ENCODE peak calls at places on chromosomes 11 and 22, in eight cellular contexts. One of them, this sample, is unnamed.

GRCh38 chr11:18865261-18865660 is 73.7 kb upstream of the PTPN5 start:
- ATAC-seq in Panc1: no peak
- ATAC-seq in pancreas: no peak
- ATAC-seq in A549: peak; percentile 43
- ATAC-seq in RWPE2: no peak
- ATAC-seq in foreskin keratinocyte: no peak
- ATAC-seq in CD4-positive, CD25-positive, alpha-beta regulatory T cell: no peak
- ATAC-seq in heart right ventricle: no peak
- ATAC-seq in this sample: no peak

GRCh38 chr11:763073-763463 is 14.2 kb downstream of the GATD1 start:
- ATAC-seq in Panc1: no peak
- ATAC-seq in pancreas: peak; percentile 6
- ATAC-seq in A549: no peak
- ATAC-seq in RWPE2: peak; percentile 51
- ATAC-seq in foreskin keratinocyte: peak; percentile 64
- ATAC-seq in CD4-positive, CD25-positive, alpha-beta regulatory T cell: no peak
- ATAC-seq in heart right ventricle: no peak
- ATAC-seq in this sample: no peak

GRCh38 chr11:125479113-125479512 is 17.0 kb downstream of the FEZ1 start:
- ATAC-seq in Panc1: no peak
- ATAC-seq in pancreas: no peak
- ATAC-seq in A549: no peak
- ATAC-seq in RWPE2: no peak
- ATAC-seq in foreskin keratinocyte: no peak
- ATAC-seq in CD4-positive, CD25-positive, alpha-beta regulatory T cell: no peak
- ATAC-seq in heart right ventricle: no peak
- ATAC-seq in this sample: no peak

GRCh38 chr11:399731-400211 is 5.8 kb downstream of the PKP3 start:
- ATAC-seq in Panc1: no peak
- ATAC-seq in pancreas: no peak
- ATAC-seq in A549: no peak
- ATAC-seq in RWPE2: no peak
- ATAC-seq in foreskin keratinocyte: no peak
- ATAC-seq in CD4-positive, CD25-positive, alpha-beta regulatory T cell: no peak
- ATAC-seq in heart right ventricle: no peak
- ATAC-seq in this sample: no peak

GRCh38 chr11:37503411-37504065 is 905.5 kb upstream of the RAG2 start:
- ATAC-seq in Panc1: peak; percentile 43
- ATAC-seq in pancreas: no peak
- ATAC-seq in A549: no peak
- ATAC-seq in RWPE2: no peak
- ATAC-seq in foreskin keratinocyte: no peak
- ATAC-seq in CD4-positive, CD25-positive, alpha-beta regulatory T cell: no peak
- ATAC-seq in heart right ventricle: no peak
- ATAC-seq in this sample: peak; percentile 28

GRCh38 chr11:128599729-128600128 is 12.4 kb upstream of the ETS1 start:
- ATAC-seq in Panc1: no peak
- ATAC-seq in pancreas: no peak
- ATAC-seq in A549: no peak
- ATAC-seq in RWPE2: peak; percentile 69
- ATAC-seq in foreskin keratinocyte: peak; percentile 60
- ATAC-seq in CD4-positive, CD25-positive, alpha-beta regulatory T cell: no peak
- ATAC-seq in heart right ventricle: no peak
- ATAC-seq in this sample: no peak

GRCh38 chr11:110645253-110645652 is 67.0 kb downstream of the ARHGAP20 start:
- ATAC-seq in Panc1: no peak
- ATAC-seq in pancreas: no peak
- ATAC-seq in A549: no peak
- ATAC-seq in RWPE2: no peak
- ATAC-seq in foreskin keratinocyte: no peak
- ATAC-seq in CD4-positive, CD25-positive, alpha-beta regulatory T cell: no peak
- ATAC-seq in heart right ventricle: no peak
- ATAC-seq in this sample: no peak

GRCh38 chr11:2351701-2352100 is 25.4 kb upstream of the CD81 start:
- ATAC-seq in Panc1: no peak
- ATAC-seq in pancreas: no peak
- ATAC-seq in A549: no peak
- ATAC-seq in RWPE2: no peak
- ATAC-seq in foreskin keratinocyte: no peak
- ATAC-seq in CD4-positive, CD25-positive, alpha-beta regulatory T cell: no peak
- ATAC-seq in heart right ventricle: no peak
- ATAC-seq in this sample: no peak

GRCh38 chr11:13183094-13183825 is 94.3 kb upstream of the BMAL1 start:
- ATAC-seq in Panc1: peak; percentile 78
- ATAC-seq in pancreas: peak; percentile 89
- ATAC-seq in A549: peak; percentile 85
- ATAC-seq in RWPE2: peak; percentile 82
- ATAC-seq in foreskin keratinocyte: peak; percentile 50
- ATAC-seq in CD4-positive, CD25-positive, alpha-beta regulatory T cell: no peak
- ATAC-seq in heart right ventricle: peak; percentile 69
- ATAC-seq in this sample: peak; percentile 94

GRCh38 chr11:119712459-119713360 is 16.3 kb downstream of the NECTIN1 start:
- ATAC-seq in Panc1: no peak
- ATAC-seq in pancreas: peak; percentile 63
- ATAC-seq in A549: no peak
- ATAC-seq in RWPE2: no peak
- ATAC-seq in foreskin keratinocyte: no peak
- ATAC-seq in CD4-positive, CD25-positive, alpha-beta regulatory T cell: no peak
- ATAC-seq in heart right ventricle: no peak
- ATAC-seq in this sample: no peak

GRCh38 chr11:66116576-66117361 is 46.7 kb downstream of the PACS1 start:
- ATAC-seq in Panc1: no peak
- ATAC-seq in pancreas: no peak
- ATAC-seq in A549: no peak
- ATAC-seq in RWPE2: no peak
- ATAC-seq in foreskin keratinocyte: no peak
- ATAC-seq in CD4-positive, CD25-positive, alpha-beta regulatory T cell: no peak
- ATAC-seq in heart right ventricle: no peak
- ATAC-seq in this sample: no peak

GRCh38 chr11:75639752-75640151 is 29.1 kb downstream of the MAP6 start:
- ATAC-seq in Panc1: peak; percentile 26
- ATAC-seq in pancreas: peak; percentile 93
- ATAC-seq in A549: peak; percentile 43
- ATAC-seq in RWPE2: no peak
- ATAC-seq in foreskin keratinocyte: no peak
- ATAC-seq in CD4-positive, CD25-positive, alpha-beta regulatory T cell: no peak
- ATAC-seq in heart right ventricle: peak; percentile 93
- ATAC-seq in this sample: peak; percentile 91

GRCh38 chr22:18021431-18021830 is 2.9 kb downstream of the MICAL3 start:
- ATAC-seq in Panc1: no peak
- ATAC-seq in pancreas: no peak
- ATAC-seq in A549: no peak
- ATAC-seq in RWPE2: peak; percentile 40
- ATAC-seq in foreskin keratinocyte: peak; percentile 56
- ATAC-seq in CD4-positive, CD25-positive, alpha-beta regulatory T cell: no peak
- ATAC-seq in heart right ventricle: no peak
- ATAC-seq in this sample: no peak

GRCh38 chr11:122778148-122778547 is 60.2 kb upstream of the CRTAM start:
- ATAC-seq in Panc1: no peak
- ATAC-seq in pancreas: no peak
- ATAC-seq in A549: no peak
- ATAC-seq in RWPE2: no peak
- ATAC-seq in foreskin keratinocyte: peak; percentile 52
- ATAC-seq in CD4-positive, CD25-positive, alpha-beta regulatory T cell: no peak
- ATAC-seq in heart right ventricle: no peak
- ATAC-seq in this sample: no peak

GRCh38 chr11:34013893-34014571 is 37.5 kb upstream of the CAPRIN1 start:
- ATAC-seq in Panc1: no peak
- ATAC-seq in pancreas: no peak
- ATAC-seq in A549: no peak
- ATAC-seq in RWPE2: no peak
- ATAC-seq in foreskin keratinocyte: no peak
- ATAC-seq in CD4-positive, CD25-positive, alpha-beta regulatory T cell: no peak
- ATAC-seq in heart right ventricle: no peak
- ATAC-seq in this sample: no peak

GRCh38 chr11:65290448-65291165 is 24.1 kb upstream of the CDC42EP2 start:
- ATAC-seq in Panc1: no peak
- ATAC-seq in pancreas: peak; percentile 94
- ATAC-seq in A549: no peak
- ATAC-seq in RWPE2: peak; percentile 28
- ATAC-seq in foreskin keratinocyte: no peak
- ATAC-seq in CD4-positive, CD25-positive, alpha-beta regulatory T cell: peak; percentile 52
- ATAC-seq in heart right ventricle: peak; percentile 94
- ATAC-seq in this sample: peak; percentile 52

GRCh38 chr11:72863091-72863490 is 48.9 kb downstream of the ATG16L2 start:
- ATAC-seq in Panc1: no peak
- ATAC-seq in pancreas: no peak
- ATAC-seq in A549: no peak
- ATAC-seq in RWPE2: no peak
- ATAC-seq in foreskin keratinocyte: no peak
- ATAC-seq in CD4-positive, CD25-positive, alpha-beta regulatory T cell: no peak
- ATAC-seq in heart right ventricle: no peak
- ATAC-seq in this sample: no peak

GRCh38 chr11:117842131-117842941 is 17.8 kb upstream of the FXYD2 start:
- ATAC-seq in Panc1: no peak
- ATAC-seq in pancreas: peak; percentile 59
- ATAC-seq in A549: no peak
- ATAC-seq in RWPE2: no peak
- ATAC-seq in foreskin keratinocyte: no peak
- ATAC-seq in CD4-positive, CD25-positive, alpha-beta regulatory T cell: no peak
- ATAC-seq in heart right ventricle: peak; percentile 29
- ATAC-seq in this sample: no peak

GRCh38 chr22:19709063-19709769 is 5.1 kb upstream of the SEPTIN5 start:
- ATAC-seq in Panc1: no peak
- ATAC-seq in pancreas: no peak
- ATAC-seq in A549: no peak
- ATAC-seq in RWPE2: no peak
- ATAC-seq in foreskin keratinocyte: no peak
- ATAC-seq in CD4-positive, CD25-positive, alpha-beta regulatory T cell: no peak
- ATAC-seq in heart right ventricle: peak; percentile 43
- ATAC-seq in this sample: no peak

GRCh38 chr11:64793271-64794160 is 9.5 kb downstream of the MAP4K2 start:
- ATAC-seq in Panc1: no peak
- ATAC-seq in pancreas: no peak
- ATAC-seq in A549: no peak
- ATAC-seq in RWPE2: no peak
- ATAC-seq in foreskin keratinocyte: no peak
- ATAC-seq in CD4-positive, CD25-positive, alpha-beta regulatory T cell: no peak
- ATAC-seq in heart right ventricle: peak; percentile 26
- ATAC-seq in this sample: no peak

GRCh38 chr11:130159657-130160459 is at the start of gene ST14:
- ATAC-seq in Panc1: peak; percentile 34
- ATAC-seq in pancreas: peak; percentile 85
- ATAC-seq in A549: no peak
- ATAC-seq in RWPE2: peak; percentile 84
- ATAC-seq in foreskin keratinocyte: peak; percentile 82
- ATAC-seq in CD4-positive, CD25-positive, alpha-beta regulatory T cell: no peak
- ATAC-seq in heart right ventricle: no peak
- ATAC-seq in this sample: no peak

GRCh38 chr11:68810164-68810563 is 31.6 kb downstream of the CPT1A start:
- ATAC-seq in Panc1: peak; percentile 35
- ATAC-seq in pancreas: peak; percentile 92
- ATAC-seq in A549: no peak
- ATAC-seq in RWPE2: no peak
- ATAC-seq in foreskin keratinocyte: no peak
- ATAC-seq in CD4-positive, CD25-positive, alpha-beta regulatory T cell: no peak
- ATAC-seq in heart right ventricle: peak; percentile 82
- ATAC-seq in this sample: no peak

GRCh38 chr11:71940561-71941219 is 11.8 kb downstream of the RNF121 start:
- ATAC-seq in Panc1: no peak
- ATAC-seq in pancreas: no peak
- ATAC-seq in A549: no peak
- ATAC-seq in RWPE2: no peak
- ATAC-seq in foreskin keratinocyte: no peak
- ATAC-seq in CD4-positive, CD25-positive, alpha-beta regulatory T cell: no peak
- ATAC-seq in heart right ventricle: no peak
- ATAC-seq in this sample: no peak

GRCh38 chr11:130849215-130849568 is 67.1 kb downstream of the SNX19 start:
- ATAC-seq in Panc1: no peak
- ATAC-seq in pancreas: no peak
- ATAC-seq in A549: no peak
- ATAC-seq in RWPE2: no peak
- ATAC-seq in foreskin keratinocyte: peak; percentile 43
- ATAC-seq in CD4-positive, CD25-positive, alpha-beta regulatory T cell: no peak
- ATAC-seq in heart right ventricle: no peak
- ATAC-seq in this sample: peak; percentile 68

GRCh38 chr11:18600915-18601569 is 1.5 kb downstream of the MISFA start:
- ATAC-seq in Panc1: no peak
- ATAC-seq in pancreas: no peak
- ATAC-seq in A549: no peak
- ATAC-seq in RWPE2: no peak
- ATAC-seq in foreskin keratinocyte: no peak
- ATAC-seq in CD4-positive, CD25-positive, alpha-beta regulatory T cell: no peak
- ATAC-seq in heart right ventricle: peak; percentile 46
- ATAC-seq in this sample: no peak

GRCh38 chr11:68340784-68341556 is 28.6 kb downstream of the LRP5 start:
- ATAC-seq in Panc1: peak; percentile 13
- ATAC-seq in pancreas: no peak
- ATAC-seq in A549: peak; percentile 38
- ATAC-seq in RWPE2: peak; percentile 17
- ATAC-seq in foreskin keratinocyte: no peak
- ATAC-seq in CD4-positive, CD25-positive, alpha-beta regulatory T cell: peak; percentile 30
- ATAC-seq in heart right ventricle: no peak
- ATAC-seq in this sample: no peak

GRCh38 chr11:76837696-76838421 is 22.9 kb upstream of the ACER3 start:
- ATAC-seq in Panc1: no peak
- ATAC-seq in pancreas: peak; percentile 16
- ATAC-seq in A549: no peak
- ATAC-seq in RWPE2: no peak
- ATAC-seq in foreskin keratinocyte: no peak
- ATAC-seq in CD4-positive, CD25-positive, alpha-beta regulatory T cell: no peak
- ATAC-seq in heart right ventricle: peak; percentile 18
- ATAC-seq in this sample: no peak

GRCh38 chr22:23804781-23805291 is 18.1 kb downstream of the SMARCB1 start:
- ATAC-seq in Panc1: no peak
- ATAC-seq in pancreas: no peak
- ATAC-seq in A549: no peak
- ATAC-seq in RWPE2: no peak
- ATAC-seq in foreskin keratinocyte: no peak
- ATAC-seq in CD4-positive, CD25-positive, alpha-beta regulatory T cell: no peak
- ATAC-seq in heart right ventricle: no peak
- ATAC-seq in this sample: no peak

GRCh38 chr22:36384766-36385400 is 2.9 kb downstream of the MYH9 start:
- ATAC-seq in Panc1: no peak
- ATAC-seq in pancreas: no peak
- ATAC-seq in A549: no peak
- ATAC-seq in RWPE2: no peak
- ATAC-seq in foreskin keratinocyte: no peak
- ATAC-seq in CD4-positive, CD25-positive, alpha-beta regulatory T cell: no peak
- ATAC-seq in heart right ventricle: no peak
- ATAC-seq in this sample: no peak

GRCh38 chr11:33868646-33869461 is 23.0 kb downstream of the LMO2 start:
- ATAC-seq in Panc1: peak; percentile 53
- ATAC-seq in pancreas: peak; percentile 55
- ATAC-seq in A549: peak; percentile 37
- ATAC-seq in RWPE2: peak; percentile 35
- ATAC-seq in foreskin keratinocyte: peak; percentile 16
- ATAC-seq in CD4-positive, CD25-positive, alpha-beta regulatory T cell: no peak
- ATAC-seq in heart right ventricle: no peak
- ATAC-seq in this sample: no peak

GRCh38 chr22:40212126-40212525 is 34.4 kb downstream of the TNRC6B start:
- ATAC-seq in Panc1: no peak
- ATAC-seq in pancreas: no peak
- ATAC-seq in A549: no peak
- ATAC-seq in RWPE2: no peak
- ATAC-seq in foreskin keratinocyte: no peak
- ATAC-seq in CD4-positive, CD25-positive, alpha-beta regulatory T cell: no peak
- ATAC-seq in heart right ventricle: peak; percentile 65
- ATAC-seq in this sample: no peak

GRCh38 chr11:117197516-117198456 is 1.4 kb upstream of the TAGLN start:
- ATAC-seq in Panc1: no peak
- ATAC-seq in pancreas: peak; percentile 10
- ATAC-seq in A549: no peak
- ATAC-seq in RWPE2: no peak
- ATAC-seq in foreskin keratinocyte: peak; percentile 6
- ATAC-seq in CD4-positive, CD25-positive, alpha-beta regulatory T cell: no peak
- ATAC-seq in heart right ventricle: no peak
- ATAC-seq in this sample: no peak

GRCh38 chr22:30628491-30628890 is 7.1 kb upstream of the SLC35E4 start:
- ATAC-seq in Panc1: no peak
- ATAC-seq in pancreas: no peak
- ATAC-seq in A549: no peak
- ATAC-seq in RWPE2: no peak
- ATAC-seq in foreskin keratinocyte: no peak
- ATAC-seq in CD4-positive, CD25-positive, alpha-beta regulatory T cell: no peak
- ATAC-seq in heart right ventricle: no peak
- ATAC-seq in this sample: peak; percentile 40

GRCh38 chr22:22692707-22693530 is 48.5 kb downstream of the GGTLC2 start:
- ATAC-seq in Panc1: peak; percentile 56
- ATAC-seq in pancreas: peak; percentile 92
- ATAC-seq in A549: peak; percentile 87
- ATAC-seq in RWPE2: peak; percentile 71
- ATAC-seq in foreskin keratinocyte: peak; percentile 49
- ATAC-seq in CD4-positive, CD25-positive, alpha-beta regulatory T cell: no peak
- ATAC-seq in heart right ventricle: no peak
- ATAC-seq in this sample: no peak